ENCODE peak calls at places on chromosome 10, in five cellular contexts. V is K562, Q is SK-N-SH, U is GM12878, B is HepG2. S is an unnamed sample.

GRCh38 chr10:34628174-34628802 is 186.8 kb downstream of the PARD3 start:
- DNase-seq in Q (peak), U (no peak), B (peak), V (peak), S (peak)

GRCh38 chr10:94010116-94010515 is 16.4 kb downstream of the PLCE1 start:
- DNase-seq in U (no peak), B (no peak), Q (no peak), V (no peak), S (no peak)

GRCh38 chr10:20633721-20634120 is 263.4 kb downstream of the NEBL start:
- DNase-seq in U (no peak), Q (no peak), V (no peak), B (no peak), S (no peak)

GRCh38 chr10:128047991-128048826 is 78.0 kb downstream of the MKI67 start:
- DNase-seq in Q (no peak), B (peak), U (no peak), V (no peak), S (no peak)

GRCh38 chr10:119447823-119448546 is 94.5 kb downstream of the RGS10 start:
- DNase-seq in Q (no peak), V (no peak), B (no peak), U (no peak), S (no peak)

GRCh38 chr10:117074621-117075020 is 63.4 kb downstream of the VAX1 start:
- DNase-seq in V (no peak), U (no peak), B (peak), Q (no peak), S (no peak)

GRCh38 chr10:127982601-127983000 is 75.7 kb downstream of the PTPRE start:
- DNase-seq in B (no peak), Q (no peak), U (no peak), V (no peak), S (no peak)

GRCh38 chr10:69963178-69963834 is 89.3 kb upstream of the MACROH2A2 start:
- DNase-seq in B (no peak), U (no peak), V (no peak), Q (no peak), S (no peak)

GRCh38 chr10:85612378-85612775 is 754.2 kb downstream of the GRID1 start:
- DNase-seq in B (no peak), U (peak), V (no peak), Q (no peak), S (no peak)

GRCh38 chr10:32266979-32267378 is 80.0 kb downstream of the EPC1 start:
- DNase-seq in Q (no peak), U (no peak), V (no peak), B (no peak), S (no peak)

GRCh38 chr10:31004611-31005193 is 27.0 kb downstream of the ZNF438 start:
- DNase-seq in B (no peak), Q (no peak), U (no peak), V (no peak), S (no peak)

GRCh38 chr10:43846187-43846680 is 197.6 kb upstream of the ZNF32 start:
- DNase-seq in U (peak), Q (no peak), V (no peak), B (no peak), S (no peak)

GRCh38 chr10:125102821-125103220 is 57.5 kb downstream of the CTBP2 start:
- DNase-seq in B (no peak), V (no peak), U (no peak), Q (no peak), S (no peak)

GRCh38 chr10:103781329-103782061 is 73.9 kb downstream of the SH3PXD2A start:
- DNase-seq in V (peak), B (peak), U (no peak), Q (no peak), S (no peak)

GRCh38 chr10:131431978-131432690 is 120.6 kb upstream of the TCERG1L start:
- DNase-seq in U (no peak), B (no peak), V (no peak), Q (no peak), S (no peak)

GRCh38 chr10:119285495-119286267 is 78.3 kb downstream of the GRK5 start:
- DNase-seq in Q (no peak), V (no peak), B (no peak), U (no peak), S (no peak)

GRCh38 chr10:71482620-71483019 is 85.9 kb downstream of the CDH23 start:
- DNase-seq in V (no peak), U (no peak), B (no peak), Q (no peak), S (no peak)

GRCh38 chr10:75542902-75543301 is 111.5 kb downstream of the LRMDA start:
- DNase-seq in B (no peak), U (no peak), Q (peak), V (no peak), S (peak)

GRCh38 chr10:108601856-108602255 is 1321.5 kb downstream of the XPNPEP1 start:
- DNase-seq in Q (no peak), B (no peak), V (no peak), U (no peak), S (no peak)

GRCh38 chr10:31756131-31757119 is 172.2 kb downstream of the ARHGAP12 start:
- DNase-seq in U (no peak), Q (no peak), V (no peak), B (no peak), S (no peak)

GRCh38 chr10:125149278-125150047 is 10.9 kb downstream of the CTBP2 start:
- DNase-seq in U (no peak), V (peak), Q (no peak), B (no peak), S (no peak)

GRCh38 chr10:42623929-42624328 is 14.4 kb downstream of the ZNF33B start:
- DNase-seq in B (no peak), V (no peak), Q (no peak), U (no peak), S (no peak)

GRCh38 chr10:24261627-24262026 is 52.7 kb downstream of the KIAA1217 start:
- DNase-seq in B (no peak), U (no peak), Q (no peak), V (no peak), S (no peak)

GRCh38 chr10:24256619-24257018 is 47.7 kb downstream of the KIAA1217 start:
- DNase-seq in B (no peak), Q (no peak), U (no peak), V (no peak), S (no peak)

GRCh38 chr10:24257588-24257987 is 48.6 kb downstream of the KIAA1217 start:
- DNase-seq in B (no peak), V (no peak), Q (no peak), U (no peak), S (no peak)

GRCh38 chr10:24262929-24263653 is 54.2 kb downstream of the KIAA1217 start:
- DNase-seq in B (no peak), Q (no peak), U (no peak), V (no peak), S (no peak)

DNA sequence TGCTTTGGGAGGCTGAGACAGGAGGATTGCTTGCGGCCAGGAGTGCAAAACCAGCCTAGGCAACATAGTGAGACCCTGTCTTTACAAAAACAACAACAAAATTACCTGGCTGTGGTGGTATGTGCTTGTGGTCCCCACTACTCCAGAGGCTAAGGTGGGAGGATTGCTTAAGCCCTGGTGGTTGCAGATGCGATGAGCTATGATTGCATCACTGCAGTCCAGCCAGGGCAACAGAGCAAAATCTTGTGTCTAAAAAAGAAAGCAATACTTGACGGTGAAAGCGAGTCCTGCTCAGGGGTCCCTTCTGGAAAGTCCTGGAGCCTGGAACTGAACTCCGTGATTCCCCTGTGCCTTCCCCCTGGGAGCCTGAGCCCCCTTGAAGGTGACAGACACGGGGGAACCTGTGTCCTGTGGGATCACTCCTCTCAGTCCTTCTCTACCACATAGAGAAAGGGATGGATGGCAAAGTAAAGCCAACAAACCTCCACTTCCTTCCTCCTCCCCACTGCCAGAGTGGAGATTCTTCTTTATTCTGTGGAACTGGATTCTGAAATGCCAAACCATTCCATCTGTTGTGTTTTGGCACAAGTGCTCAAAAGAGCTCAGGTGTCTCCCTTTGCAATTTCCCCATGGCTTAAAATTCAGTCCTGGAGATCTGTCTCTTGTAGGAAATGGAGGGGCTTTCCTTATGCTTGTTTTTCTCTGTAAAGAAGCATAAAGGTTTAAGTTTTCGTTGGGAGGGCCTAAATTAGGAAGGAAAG is 50.6 kb downstream of the KIAA1217 start:
- DNase-seq in V (no peak), Q (no peak), U (no peak), B (no peak), S (no peak)
- TF ChIP-seq FOXM1 in V (no peak), Q (no peak), U (no peak), B (no peak), S (no peak)

GRCh38 chr10:122499012-122499411 is 37.7 kb downstream of the HTRA1 start:
- DNase-seq in Q (no peak), V (no peak), B (no peak), U (no peak), S (no peak)
- TF ChIP-seq FOXM1 in Q (no peak), V (no peak), B (no peak), U (no peak), S (no peak)

GRCh38 chr10:16439294-16439693 is 2.5 kb downstream of the PTER start:
- DNase-seq in Q (no peak), V (no peak), B (no peak), U (no peak), S (no peak)

GRCh38 chr10:16437540-16437894 is 707 bp downstream of the PTER start:
- DNase-seq in V (no peak), Q (no peak), B (peak), U (no peak), S (no peak)

GRCh38 chr10:16440396-16441105 is 3.7 kb downstream of the PTER start:
- DNase-seq in B (no peak), U (no peak), V (no peak), Q (peak), S (no peak)

GRCh38 chr10:16442914-16443313 is 6.1 kb downstream of the PTER start:
- DNase-seq in U (no peak), Q (no peak), V (no peak), B (no peak), S (no peak)

GRCh38 chr10:16441106-16441850 is 4.5 kb downstream of the PTER start:
- DNase-seq in Q (peak), U (no peak), B (no peak), V (no peak), S (no peak)
- TF ChIP-seq FOXM1 in Q (no peak), U (no peak), B (no peak), V (no peak), S (no peak)

DNA sequence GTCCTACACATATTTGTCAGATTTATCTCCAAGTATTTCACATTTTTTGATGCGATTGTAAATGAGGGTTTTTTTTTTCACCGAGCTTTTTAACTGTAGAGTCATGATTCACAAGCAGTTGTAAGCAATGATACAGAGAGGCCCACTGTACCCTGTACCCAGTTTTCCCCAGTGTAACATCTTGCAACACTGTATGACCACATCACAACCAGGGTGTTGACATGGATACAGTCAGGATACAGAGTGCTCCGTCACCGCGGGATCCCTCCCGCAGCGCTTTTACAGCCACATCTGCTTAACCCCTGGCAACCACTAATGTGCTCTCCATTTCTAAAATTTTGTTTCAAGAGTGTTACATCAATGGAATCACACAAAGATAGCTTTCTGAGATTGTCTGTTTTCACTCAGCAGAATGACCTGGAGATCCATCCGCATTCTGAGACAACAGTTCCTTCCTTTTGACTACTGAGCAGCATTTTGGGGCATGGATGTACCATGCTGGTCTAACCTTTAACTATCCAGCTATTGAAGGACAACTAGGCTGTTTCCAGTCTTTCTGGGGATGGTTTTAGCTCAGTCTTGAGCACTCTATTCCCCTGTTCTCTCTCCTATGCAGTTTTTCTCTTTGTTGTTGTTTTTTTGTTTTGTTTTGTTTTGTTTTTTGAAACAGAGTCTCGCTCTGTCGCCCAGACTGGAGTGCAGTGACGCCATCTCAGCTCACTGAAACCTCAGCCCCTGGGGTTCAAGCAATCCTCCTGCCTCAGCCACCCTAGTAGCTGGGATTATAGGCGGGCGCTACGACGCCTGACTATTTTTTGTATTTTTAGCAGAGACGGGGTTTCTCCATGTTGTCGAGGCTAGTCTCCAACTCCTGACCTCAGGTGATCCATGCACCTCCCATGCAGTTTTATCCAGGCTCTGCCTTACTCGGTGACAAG is 25.9 kb downstream of the GPRIN2 start:
- DNase-seq in U (no peak), B (peak), Q (no peak), V (no peak), S (no peak)
- TF ChIP-seq FOXM1 in U (no peak), B (no peak), Q (no peak), V (no peak), S (no peak)

DNA sequence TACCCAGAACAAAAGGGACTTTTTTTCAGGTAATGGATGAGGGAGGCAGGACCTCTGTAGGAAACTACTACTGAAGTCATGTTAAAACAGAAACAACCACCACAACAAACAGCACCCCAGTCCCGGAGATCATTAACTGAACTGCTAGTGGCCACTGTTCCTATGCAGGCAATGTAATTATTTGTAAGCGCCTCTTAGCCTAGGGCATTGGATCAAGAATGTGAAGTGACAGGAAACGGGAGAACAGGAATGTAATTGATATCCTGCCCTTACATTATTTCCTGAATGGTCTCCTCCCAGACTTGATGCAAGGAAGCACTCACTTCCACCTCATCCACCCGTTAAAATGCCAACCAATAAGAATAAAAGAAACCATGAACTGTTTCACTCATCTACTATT is 16.7 kb upstream of the GAD2 start:
- DNase-seq in U (no peak), V (no peak), B (no peak), Q (no peak), S (no peak)
- TF ChIP-seq FOXM1 in U (no peak), V (no peak), B (no peak), Q (no peak), S (no peak)

GRCh38 chr10:88270871-88271713 is 312.0 kb downstream of the RNLS start:
- DNase-seq in V (no peak), B (no peak), U (peak), Q (no peak), S (no peak)
- TF ChIP-seq FOXM1 in V (no peak), B (no peak), U (peak), Q (no peak), S (no peak)

GRCh38 chr10:5566606-5567005 is 41.8 kb downstream of the CALML3 start:
- DNase-seq in U (no peak), V (peak), B (no peak), Q (no peak), S (no peak)
- TF ChIP-seq FOXM1 in U (no peak), V (no peak), B (no peak), Q (no peak), S (no peak)

GRCh38 chr10:77506517-77506916 is 131.1 kb downstream of the KCNMA1 start:
- DNase-seq in Q (no peak), B (no peak), U (no peak), V (no peak), S (no peak)
- TF ChIP-seq FOXM1 in Q (no peak), B (no peak), U (no peak), V (no peak), S (no peak)